ENCODE peak calls at places on chromosome X, in six cellular contexts. I, R, E, U, O and X are unnamed samples.

GRCh38 chrX:11899091-11899490 is 141.1 kb downstream of the MSL3 start:
- DNase-seq in U (peak), I (no peak), E (no peak), R (no peak), O (peak), X (no peak)

GRCh38 chrX:107701493-107702121 is 73.3 kb downstream of the PRPS1 start:
- DNase-seq in U (no peak), I (no peak), E (peak), R (no peak), O (no peak), X (no peak)

GRCh38 chrX:132270699-132271098 is 51.5 kb upstream of the RAP2C start:
- DNase-seq in I (no peak), R (no peak), E (no peak), U (peak), O (peak), X (no peak)

GRCh38 chrX:134933911-134934310 is 56.9 kb upstream of the SMIM10 start:
- DNase-seq in E (no peak), R (no peak), I (no peak), O (no peak), U (no peak), X (no peak)

GRCh38 chrX:6693051-6693450 is 158.1 kb upstream of the VCX3A start:
- DNase-seq in O (no peak), U (no peak), E (no peak), R (no peak), I (no peak), X (no peak)

GRCh38 chrX:56089376-56089775 is 142.8 kb upstream of the KLF8 start:
- DNase-seq in E (no peak), I (no peak), U (no peak), R (no peak), O (no peak), X (no peak)

GRCh38 chrX:131830400-131831184 is 192.5 kb upstream of the STK26 start:
- DNase-seq in I (no peak), R (peak), U (peak), O (no peak), E (no peak), X (peak)

GRCh38 chrX:97704474-97704873 is 820.8 kb downstream of the RPA4 start:
- DNase-seq in O (no peak), E (no peak), U (no peak), I (no peak), R (no peak), X (no peak)

GRCh38 chrX:16851421-16851820 is 18.7 kb downstream of the RBBP7 start:
- DNase-seq in E (no peak), O (no peak), R (no peak), I (no peak), U (no peak), X (no peak)

GRCh38 chrX:154827624-154828408 is 6.6 kb downstream of the SMIM9 start:
- DNase-seq in E (peak), I (no peak), O (no peak), U (no peak), R (no peak), X (peak)

GRCh38 chrX:46636223-46636622 is 62.7 kb downstream of the CHST7 start:
- DNase-seq in E (no peak), R (no peak), O (no peak), U (no peak), I (no peak), X (no peak)

GRCh38 chrX:103722505-103722904 is 11.8 kb downstream of the TMEM31 start:
- DNase-seq in I (no peak), U (peak), O (no peak), R (no peak), E (no peak), X (no peak)

GRCh38 chrX:122091571-122091970 is 1044.2 kb downstream of the GLUD2 start:
- DNase-seq in I (no peak), E (no peak), U (peak), R (no peak), O (no peak), X (no peak)

GRCh38 chrX:110316351-110317078 is 1.4 kb downstream of the AMMECR1 start:
- DNase-seq in U (peak), O (no peak), I (no peak), E (peak), R (no peak), X (peak)

GRCh38 chrX:2533424-2533823 is 32.6 kb upstream of the DHRSX start:
- DNase-seq in I (no peak), R (no peak), O (no peak), E (no peak), U (no peak), X (no peak)

GRCh38 chrX:111047575-111047974 is 48.4 kb upstream of the PAK3 start:
- DNase-seq in R (no peak), I (no peak), E (no peak), U (no peak), O (no peak), X (no peak)

GRCh38 chrX:130125090-130125489 is 14.8 kb upstream of the ELF4 start:
- DNase-seq in E (no peak), O (no peak), I (no peak), R (no peak), U (peak), X (no peak)

GRCh38 chrX:40066700-40067099 is 31.1 kb downstream of the BCOR start:
- DNase-seq in I (no peak), R (no peak), U (no peak), O (no peak), E (no peak), X (no peak)

GRCh38 chrX:103488332-103488731 is 31.0 kb downstream of the RAB40A start:
- DNase-seq in I (no peak), U (no peak), O (no peak), E (no peak), R (no peak), X (no peak)

GRCh38 chrX:107204063-107204605 is 2.1 kb downstream of the NUP62CL start:
- DNase-seq in U (no peak), O (no peak), R (no peak), E (no peak), I (no peak), X (no peak)

GRCh38 chrX:11724122-11725017 is 33.7 kb upstream of the MSL3 start:
- DNase-seq in O (no peak), E (peak), R (no peak), I (no peak), U (peak), X (peak)

GRCh38 chrX:150361070-150361776 is 1.9 kb upstream of the MAMLD1 start:
- DNase-seq in O (no peak), I (no peak), E (no peak), U (no peak), R (no peak), X (no peak)

GRCh38 chrX:25156323-25156722 is 140.6 kb upstream of the ARX start:
- DNase-seq in R (no peak), O (no peak), I (no peak), U (no peak), E (no peak), X (no peak)